ENCODE peak calls at places on chromosomes 4 and X, in seven cellular contexts. B, E, W, V, F, X and G are unnamed samples.

GRCh38 chr4:186472948-186473347 is 82.4 kb downstream of the MTNR1A start:
- DNase-seq in B (peak), E (peak), W (no peak), V (no peak), F (no peak), X (no peak), G (no peak)

GRCh38 chr4:185304944-185305690 is 90.6 kb downstream of the LRP2BP start:
- DNase-seq in B (peak), E (peak), W (no peak), V (peak), F (no peak), X (no peak), G (no peak)

GRCh38 chr4:110631582-110632505 is 9.0 kb upstream of the PITX2 start:
- DNase-seq in B (peak), E (no peak), W (no peak), V (no peak), F (no peak), X (no peak), G (no peak)

GRCh38 chr4:106017975-106018374 is 122.7 kb downstream of the NPNT start:
- DNase-seq in B (no peak), E (no peak), W (no peak), V (no peak), F (no peak), X (no peak), G (no peak)

GRCh38 chr4:3317011-3317655 is 24.3 kb downstream of the RGS12 start:
- DNase-seq in B (no peak), E (no peak), W (no peak), V (no peak), F (no peak), X (no peak), G (no peak)

GRCh38 chr4:39576268-39576667 is 49.0 kb upstream of the UGDH start:
- DNase-seq in B (peak), E (no peak), W (no peak), V (no peak), F (no peak), X (no peak), G (no peak)

GRCh38 chr4:968221-968620 is 5.1 kb downstream of the DGKQ start:
- DNase-seq in B (no peak), E (no peak), W (no peak), V (no peak), F (no peak), X (no peak), G (no peak)

GRCh38 chr4:5836943-5837342 is 55.9 kb downstream of the CRMP1 start:
- DNase-seq in B (no peak), E (no peak), W (no peak), V (no peak), F (no peak), X (no peak), G (no peak)

GRCh38 chr4:28724239-28724638 is 1863.6 kb downstream of the STIM2 start:
- DNase-seq in B (no peak), E (no peak), W (no peak), V (no peak), F (no peak), X (no peak), G (no peak)

GRCh38 chrX:118216488-118216887 is 99.9 kb upstream of the KLHL13 start:
- DNase-seq in B (no peak), E (peak), W (no peak), V (no peak), F (no peak), X (no peak), G (no peak)

GRCh38 chr4:147723316-147723715 is 8.6 kb upstream of the ARHGAP10 start:
- DNase-seq in B (no peak), E (no peak), W (no peak), V (no peak), F (no peak), X (no peak), G (no peak)

GRCh38 chrX:19193584-19193983 is 71.3 kb upstream of the ADGRG2 start:
- DNase-seq in B (no peak), E (peak), W (no peak), V (no peak), F (no peak), X (no peak), G (no peak)

GRCh38 chrX:137915466-137915865 is 349.5 kb downstream of the ZIC3 start:
- DNase-seq in B (no peak), E (no peak), W (no peak), V (no peak), F (no peak), X (no peak), G (no peak)

GRCh38 chrX:16797841-16798240 is 11.6 kb downstream of the TXLNG start:
- DNase-seq in B (no peak), E (no peak), W (no peak), V (no peak), F (no peak), X (no peak), G (no peak)

GRCh38 chr4:71974681-71975080 is 57.1 kb upstream of the NPFFR2 start:
- DNase-seq in B (peak), E (peak), W (no peak), V (no peak), F (no peak), X (no peak), G (no peak)

GRCh38 chrX:46327229-46328081 is 217.8 kb downstream of the ZNF674 start:
- DNase-seq in B (peak), E (peak), W (no peak), V (no peak), F (no peak), X (no peak), G (no peak)

GRCh38 chr4:139547979-139548378 is 8.0 kb downstream of the SETD7 start:
- DNase-seq in B (no peak), E (no peak), W (no peak), V (no peak), F (no peak), X (no peak), G (no peak)

GRCh38 chrX:17521871-17522693 is 147.1 kb downstream of the NHS start:
- DNase-seq in B (peak), E (peak), W (no peak), V (no peak), F (no peak), X (no peak), G (no peak)

GRCh38 chrX:113644426-113644825 is 803.8 kb upstream of the AMOT start:
- DNase-seq in B (peak), E (peak), W (no peak), V (no peak), F (no peak), X (no peak), G (no peak)

GRCh38 chr4:169417629-169418282 is 147.0 kb upstream of the SH3RF1 start:
- DNase-seq in B (no peak), E (no peak), W (no peak), V (no peak), F (no peak), X (no peak), G (no peak)

GRCh38 chr4:184529283-184529682 is 54.9 kb upstream of the IRF2 start:
- DNase-seq in B (peak), E (no peak), W (no peak), V (no peak), F (no peak), X (no peak), G (no peak)

GRCh38 chr4:137651128-137651527 is 118.8 kb upstream of the PCDH18 start:
- DNase-seq in B (peak), E (peak), W (no peak), V (no peak), F (no peak), X (no peak), G (no peak)

GRCh38 chr4:155796031-155796430 is 37.2 kb downstream of the GUCY1B1 start:
- DNase-seq in B (peak), E (peak), W (no peak), V (no peak), F (no peak), X (no peak), G (no peak)

GRCh38 chr4:75654905-75655304 is 18.3 kb downstream of the G3BP2 start:
- DNase-seq in B (no peak), E (no peak), W (no peak), V (no peak), F (no peak), X (no peak), G (no peak)

GRCh38 chrX:153653556-153653955 is 6.6 kb downstream of the DUSP9 start:
- DNase-seq in B (no peak), E (no peak), W (no peak), V (no peak), F (no peak), X (no peak), G (no peak)

GRCh38 chr4:87527446-87528240 is 1.5 kb downstream of the SPARCL1 start:
- DNase-seq in B (no peak), E (no peak), W (no peak), V (no peak), F (no peak), X (no peak), G (no peak)

GRCh38 chrX:30627818-30628652 is 25.2 kb upstream of the GK start:
- DNase-seq in B (no peak), E (no peak), W (no peak), V (no peak), F (no peak), X (no peak), G (peak)

GRCh38 chr4:54015421-54016065 is 48.9 kb downstream of the CHIC2 start:
- DNase-seq in B (no peak), E (no peak), W (no peak), V (no peak), F (no peak), X (no peak), G (no peak)

GRCh38 chr4:41409095-41409494 is 128.9 kb upstream of the LIMCH1 start:
- DNase-seq in B (peak), E (no peak), W (no peak), V (no peak), F (no peak), X (no peak), G (no peak)

GRCh38 chr4:138919094-138919936 is 96.3 kb upstream of the NOCT start:
- DNase-seq in B (peak), E (peak), W (no peak), V (peak), F (peak), X (no peak), G (no peak)